ENCODE peak calls at places on chromosomes 5 and 9, in nine cellular contexts. N is brain microvascular endothelial cell; B is 8988T; R is activated naive CD4-positive, alpha-beta T cell; P is progenitor cell of endocrine pancreas; Q is activated T-helper 1 cell treated with anti-CD3 and anti-CD28 coated beads, Interleukin-12 subunit alpha, Interleukin-12 subunit beta, Interleukin-2, Interleukin-4 antibody, amounts not matched to agents 30 ng/mL and 10 ng/mL and 1 ng/mL, durations not matched to agents 14 hours and 24 hours and 36 hours; A is stimulated activated CD4-positive, alpha-beta T cell treated with anti-CD3 and anti-CD28 coated beads, Interleukin-4, amount 100 ng/mL, for 4 hours; D is glutamatergic neuron; H is activated gamma-delta T cell treated with anti-CD3 and anti-CD28 coated beads, Interleukin-2, amount 50 U/mL, for 16 hours. K is an unnamed sample.

GRCh38 chr9:14419302-14419937 is 105.5 kb upstream of the NFIB start:
- DNase-seq in N (no peak), B (no peak), R (no peak), P (no peak), Q (no peak), A (no peak), D (no peak), H (no peak), K (no peak)

GRCh38 chr9:84919498-84919897 is 250.0 kb downstream of the NTRK2 start:
- DNase-seq in N (no peak), B (no peak), R (no peak), P (no peak), Q (no peak), A (no peak), D (no peak), H (no peak), K (no peak)

GRCh38 chr9:121557581-121558422 is 58.2 kb upstream of the GGTA1 start:
- DNase-seq in N (peak), B (peak), R (no peak), P (no peak), Q (no peak), A (no peak), D (no peak), H (no peak), K (peak)

GRCh38 chr9:113798062-113799030 is 77.8 kb upstream of the ZNF618 start:
- DNase-seq in N (no peak), B (no peak), R (no peak), P (no peak), Q (no peak), A (no peak), D (no peak), H (no peak), K (no peak)

GRCh38 chr9:87085073-87085472 is 137.8 kb upstream of the GAS1 start:
- DNase-seq in N (no peak), B (no peak), R (no peak), P (no peak), Q (no peak), A (no peak), D (no peak), H (no peak), K (no peak)

GRCh38 chr5:175654807-175655206 is 3.1 kb upstream of the HRH2 start:
- DNase-seq in N (no peak), B (no peak), R (no peak), P (no peak), Q (no peak), A (no peak), D (no peak), H (no peak), K (no peak)

GRCh38 chr5:102511666-102512065 is 12.9 kb upstream of the SLCO6A1 start:
- DNase-seq in N (peak), B (no peak), R (no peak), P (no peak), Q (no peak), A (no peak), D (no peak), H (no peak), K (peak)

GRCh38 chr9:91416086-91416712 is 7.4 kb downstream of the NFIL3 start:
- DNase-seq in N (no peak), B (no peak), R (no peak), P (no peak), Q (no peak), A (no peak), D (peak), H (no peak), K (no peak)

GRCh38 chr9:92266486-92266885 is 27.0 kb downstream of the IARS1 start:
- DNase-seq in N (no peak), B (no peak), R (no peak), P (no peak), Q (no peak), A (no peak), D (peak), H (no peak), K (no peak)

GRCh38 chr5:176812269-176813259 is 2.2 kb downstream of the UNC5A start:
- DNase-seq in N (peak), B (peak), R (no peak), P (peak), Q (no peak), A (no peak), D (peak), H (no peak), K (peak)

GRCh38 chr9:89676281-89676680 is 71.5 kb downstream of the GADD45G start:
- DNase-seq in N (no peak), B (no peak), R (no peak), P (no peak), Q (no peak), A (no peak), D (peak), H (no peak), K (no peak)

GRCh38 chr5:160305319-160305718 is 7.0 kb downstream of the CCNJL start:
- DNase-seq in N (no peak), B (no peak), R (no peak), P (no peak), Q (no peak), A (no peak), D (no peak), H (no peak), K (no peak)

GRCh38 chr5:176629853-176630680 is at the start of the genes EIF4E1B and SNCB:
- DNase-seq in N (peak), B (no peak), R (no peak), P (peak), Q (peak), A (peak), D (peak), H (peak), K (peak)

GRCh38 chr5:76595755-76596481 is 27.3 kb downstream of the F2RL2 start:
- DNase-seq in N (no peak), B (no peak), R (no peak), P (no peak), Q (no peak), A (no peak), D (no peak), H (no peak), K (no peak)

GRCh38 chr5:146079695-146080361 is 25.5 kb downstream of the PLAC8L1 start:
- DNase-seq in N (no peak), B (no peak), R (no peak), P (no peak), Q (no peak), A (no peak), D (no peak), H (no peak), K (peak)

GRCh38 chr5:137498301-137498735 is 808 bp downstream of the SPOCK1 start:
- DNase-seq in N (no peak), B (no peak), R (no peak), P (peak), Q (no peak), A (no peak), D (peak), H (no peak), K (peak)

GRCh38 chr5:64040496-64040895 is 78.3 kb upstream of the HTR1A start:
- DNase-seq in N (no peak), B (no peak), R (no peak), P (no peak), Q (no peak), A (no peak), D (no peak), H (no peak), K (no peak)

GRCh38 chr9:14813336-14814020 is 90.9 kb upstream of the CER1 start:
- DNase-seq in N (peak), B (no peak), R (no peak), P (no peak), Q (no peak), A (no peak), D (no peak), H (no peak), K (peak)

GRCh38 chr5:150946351-150946905 is 41.6 kb upstream of the ZNF300 start:
- DNase-seq in N (peak), B (no peak), R (no peak), P (no peak), Q (no peak), A (no peak), D (no peak), H (no peak), K (peak)

GRCh38 chr9:88804289-88804596 is 187.0 kb upstream of the S1PR3 start:
- DNase-seq in N (no peak), B (no peak), R (no peak), P (no peak), Q (no peak), A (no peak), D (no peak), H (no peak), K (no peak)

GRCh38 chr9:137467161-137467581 is 8.0 kb upstream of the NSMF start:
- DNase-seq in N (no peak), B (no peak), R (no peak), P (no peak), Q (no peak), A (no peak), D (no peak), H (no peak), K (no peak)

GRCh38 chr5:124996023-124996763 is 249.8 kb upstream of the ZNF608 start:
- DNase-seq in N (peak), B (no peak), R (no peak), P (no peak), Q (no peak), A (no peak), D (no peak), H (no peak), K (peak)

GRCh38 chr9:76369583-76369982 is 24.6 kb downstream of the RFK start:
- DNase-seq in N (peak), B (no peak), R (no peak), P (no peak), Q (no peak), A (no peak), D (no peak), H (no peak), K (peak)

GRCh38 chr9:78280982-78281668 is 15.8 kb upstream of the PSAT1 start:
- DNase-seq in N (peak), B (no peak), R (no peak), P (no peak), Q (no peak), A (no peak), D (no peak), H (no peak), K (peak)

GRCh38 chr5:23459214-23459613 is 48.2 kb upstream of the PRDM9 start:
- DNase-seq in N (no peak), B (no peak), R (no peak), P (no peak), Q (no peak), A (no peak), D (no peak), H (no peak), K (no peak)

GRCh38 chr5:116998024-116998423 is 423.4 kb upstream of the SEMA6A start:
- DNase-seq in N (no peak), B (no peak), R (no peak), P (no peak), Q (no peak), A (no peak), D (no peak), H (no peak), K (no peak)

GRCh38 chr5:25119654-25120053 is 474.9 kb upstream of the CDH10 start:
- DNase-seq in N (no peak), B (peak), R (no peak), P (no peak), Q (no peak), A (no peak), D (no peak), H (no peak), K (peak)

GRCh38 chr9:36486933-36487481 is 85.7 kb upstream of the MELK start:
- DNase-seq in N (peak), B (peak), R (peak), P (peak), Q (peak), A (peak), D (peak), H (peak), K (peak)

GRCh38 chr5:106637275-106637674 is 1033.5 kb downstream of the EFNA5 start:
- DNase-seq in N (no peak), B (no peak), R (no peak), P (no peak), Q (no peak), A (no peak), D (no peak), H (no peak), K (no peak)

GRCh38 chr9:85940275-85940831 is 593 bp upstream of the NAA35 start:
- DNase-seq in N (no peak), B (no peak), R (no peak), P (no peak), Q (no peak), A (no peak), D (no peak), H (no peak), K (peak)

GRCh38 chr5:34838785-34839714 is at the start of gene TTC23L:
- DNase-seq in N (peak), B (peak), R (peak), P (peak), Q (peak), A (peak), D (peak), H (peak), K (peak)

GRCh38 chr9:125433461-125434001 is 171.9 kb downstream of the GAPVD1 start:
- DNase-seq in N (no peak), B (no peak), R (no peak), P (no peak), Q (no peak), A (no peak), D (no peak), H (no peak), K (no peak)

GRCh38 chr5:179187229-179187678 is 127.1 kb downstream of the ZNF354C start:
- DNase-seq in N (peak), B (no peak), R (no peak), P (no peak), Q (no peak), A (no peak), D (peak), H (no peak), K (no peak)